ENCODE peak calls at places on chromosome 12, in six cellular contexts. One of them, this sample, is unnamed.

GRCh38 chr12:19641235-19642080 is 202.2 kb downstream of the AEBP2 start:
- DNase-seq in MCF 10A: no peak
- DNase-seq in H9: no peak
- DNase-seq in aorta: no peak
- DNase-seq in COR-L47: no peak
- DNase-seq in AG04450: no peak
- DNase-seq in this sample: no peak

GRCh38 chr12:13095266-13095995 is 8.0 kb downstream of the GSG1 start:
- DNase-seq in COR-L47: no peak
- DNase-seq in aorta: no peak
- DNase-seq in AG04450: no peak
- DNase-seq in MCF 10A: no peak
- DNase-seq in H9: no peak
- DNase-seq in this sample: no peak

GRCh38 chr12:124453419-124454351 is 113.7 kb downstream of the NCOR2 start:
- DNase-seq in aorta: peak
- DNase-seq in MCF 10A: peak
- DNase-seq in H9: no peak
- DNase-seq in COR-L47: no peak
- DNase-seq in AG04450: no peak
- DNase-seq in this sample: peak

GRCh38 chr12:132465269-132466190 is 24.4 kb upstream of the FBRSL1 start:
- DNase-seq in aorta: no peak
- DNase-seq in H9: no peak
- DNase-seq in COR-L47: no peak
- DNase-seq in AG04450: no peak
- DNase-seq in MCF 10A: no peak
- DNase-seq in this sample: no peak

GRCh38 chr12:76284816-76285750 is 63.1 kb downstream of the BBS10 start:
- DNase-seq in MCF 10A: no peak
- DNase-seq in H9: peak
- DNase-seq in AG04450: peak
- DNase-seq in COR-L47: no peak
- DNase-seq in aorta: no peak
- DNase-seq in this sample: no peak

GRCh38 chr12:57631566-57632368 is 1.2 kb downstream of the B4GALNT1 start:
- DNase-seq in H9: peak
- DNase-seq in AG04450: no peak
- DNase-seq in COR-L47: peak
- DNase-seq in MCF 10A: no peak
- DNase-seq in aorta: no peak
- DNase-seq in this sample: no peak

GRCh38 chr12:108193922-108194321 is 64.8 kb downstream of the WSCD2 start:
- DNase-seq in MCF 10A: peak
- DNase-seq in COR-L47: peak
- DNase-seq in AG04450: no peak
- DNase-seq in H9: no peak
- DNase-seq in aorta: no peak
- DNase-seq in this sample: no peak

GRCh38 chr12:88206636-88207035 is 64.5 kb downstream of the TMTC3 start:
- DNase-seq in COR-L47: no peak
- DNase-seq in AG04450: peak
- DNase-seq in MCF 10A: peak
- DNase-seq in aorta: no peak
- DNase-seq in H9: no peak
- DNase-seq in this sample: no peak

GRCh38 chr12:29148065-29148957 is 767 bp upstream of the FAR2 start:
- DNase-seq in COR-L47: no peak
- DNase-seq in H9: no peak
- DNase-seq in AG04450: no peak
- DNase-seq in aorta: no peak
- DNase-seq in MCF 10A: peak
- DNase-seq in this sample: no peak

GRCh38 chr12:113244015-113244983 is 23.0 kb downstream of the TPCN1 start:
- DNase-seq in COR-L47: peak
- DNase-seq in aorta: peak
- DNase-seq in H9: no peak
- DNase-seq in AG04450: no peak
- DNase-seq in MCF 10A: peak
- DNase-seq in this sample: no peak

GRCh38 chr12:52182898-52183543 is 8.8 kb downstream of the KRT80 start:
- DNase-seq in H9: no peak
- DNase-seq in aorta: no peak
- DNase-seq in MCF 10A: peak
- DNase-seq in AG04450: no peak
- DNase-seq in COR-L47: no peak
- DNase-seq in this sample: no peak

GRCh38 chr12:74537126-74537706 is 419 bp upstream of the ATXN7L3B start:
- DNase-seq in AG04450: peak
- DNase-seq in MCF 10A: peak
- DNase-seq in aorta: no peak
- DNase-seq in COR-L47: peak
- DNase-seq in H9: no peak
- DNase-seq in this sample: peak

GRCh38 chr12:88420460-88420859 is 159.8 kb downstream of the KITLG start:
- DNase-seq in MCF 10A: peak
- DNase-seq in H9: no peak
- DNase-seq in AG04450: peak
- DNase-seq in COR-L47: no peak
- DNase-seq in aorta: no peak
- DNase-seq in this sample: peak

GRCh38 chr12:101792046-101792931 is 38.5 kb downstream of the GNPTAB start:
- DNase-seq in H9: peak
- DNase-seq in COR-L47: no peak
- DNase-seq in AG04450: no peak
- DNase-seq in MCF 10A: peak
- DNase-seq in aorta: no peak
- DNase-seq in this sample: no peak

GRCh38 chr12:59076611-59077010 is 156.3 kb upstream of the LRIG3 start:
- DNase-seq in COR-L47: no peak
- DNase-seq in H9: no peak
- DNase-seq in AG04450: no peak
- DNase-seq in aorta: no peak
- DNase-seq in MCF 10A: no peak
- DNase-seq in this sample: no peak

GRCh38 chr12:45204757-45205156 is 11.1 kb upstream of the ANO6 start:
- DNase-seq in H9: no peak
- DNase-seq in AG04450: no peak
- DNase-seq in COR-L47: no peak
- DNase-seq in MCF 10A: no peak
- DNase-seq in aorta: no peak
- DNase-seq in this sample: no peak

GRCh38 chr12:38417101-38417500 is 100.5 kb downstream of the ALG10B start:
- DNase-seq in aorta: no peak
- DNase-seq in MCF 10A: no peak
- DNase-seq in H9: no peak
- DNase-seq in COR-L47: no peak
- DNase-seq in AG04450: no peak
- DNase-seq in this sample: no peak

GRCh38 chr12:44875954-44876553 is at the start of gene NELL2:
- DNase-seq in MCF 10A: peak
- DNase-seq in aorta: peak
- DNase-seq in H9: peak
- DNase-seq in COR-L47: peak
- DNase-seq in AG04450: no peak
- DNase-seq in this sample: no peak

GRCh38 chr12:14567311-14568195 is at the start of gene PLBD1:
- DNase-seq in COR-L47: no peak
- DNase-seq in AG04450: no peak
- DNase-seq in MCF 10A: no peak
- DNase-seq in H9: peak
- DNase-seq in aorta: peak
- DNase-seq in this sample: no peak

This sample was measured in amniotic stem cell.